ENCODE peak calls at places on chromosomes 2 and 18, in four cellular contexts. One of them, this sample, is unnamed.

GRCh38 chr18:13615432-13615861 is 110.9 kb downstream of the FAM210A start:
- DNase-seq in HepG2: no peak
- DNase-seq in SK-N-SH: no peak
- DNase-seq in HCT116: no peak
- DNase-seq in this sample: no peak

GRCh38 chr18:77234504-77235365 is 14.9 kb upstream of the GALR1 start:
- DNase-seq in HepG2: no peak
- DNase-seq in SK-N-SH: no peak
- DNase-seq in HCT116: no peak
- DNase-seq in this sample: no peak

GRCh38 chr2:64852771-64853241 is 136.4 kb upstream of the SLC1A4 start:
- DNase-seq in HepG2: no peak
- DNase-seq in SK-N-SH: no peak
- DNase-seq in HCT116: no peak
- DNase-seq in this sample: no peak

GRCh38 chr2:10355471-10356458 is 53.1 kb downstream of the HPCAL1 start:
- DNase-seq in HepG2: no peak
- DNase-seq in SK-N-SH: no peak
- DNase-seq in HCT116: no peak
- DNase-seq in this sample: no peak

GRCh38 chr2:46695283-46695682 is 215.9 kb downstream of the TMEM247 start:
- DNase-seq in HepG2: no peak
- DNase-seq in SK-N-SH: no peak
- DNase-seq in HCT116: no peak
- DNase-seq in this sample: no peak

GRCh38 chr2:16900405-16901025 is 234.9 kb upstream of the CYRIA start:
- DNase-seq in HepG2: peak
- DNase-seq in SK-N-SH: no peak
- DNase-seq in HCT116: peak
- DNase-seq in this sample: peak

GRCh38 chr18:32919799-32920198 is 147.0 kb upstream of the KLHL14 start:
- DNase-seq in HepG2: peak
- DNase-seq in SK-N-SH: peak
- DNase-seq in HCT116: no peak
- DNase-seq in this sample: no peak

GRCh38 chr2:72024451-72025175 is 123.0 kb downstream of the CYP26B1 start:
- DNase-seq in HepG2: no peak
- DNase-seq in SK-N-SH: no peak
- DNase-seq in HCT116: no peak
- DNase-seq in this sample: no peak

GRCh38 chr2:128313076-128313836 is 5.4 kb downstream of the HS6ST1 start:
- DNase-seq in HepG2: no peak
- DNase-seq in SK-N-SH: peak
- DNase-seq in HCT116: peak
- DNase-seq in this sample: no peak

GRCh38 chr18:52499646-52500045 is 159.6 kb downstream of the DCC start:
- DNase-seq in HepG2: peak
- DNase-seq in SK-N-SH: no peak
- DNase-seq in HCT116: no peak
- DNase-seq in this sample: no peak

GRCh38 chr2:12416600-12416999 is 300.1 kb upstream of the TRIB2 start:
- DNase-seq in HepG2: peak
- DNase-seq in SK-N-SH: no peak
- DNase-seq in HCT116: no peak
- DNase-seq in this sample: peak

GRCh38 chr18:59041819-59042476 is 97.7 kb upstream of the SEC11C start:
- DNase-seq in HepG2: no peak
- DNase-seq in SK-N-SH: no peak
- DNase-seq in HCT116: no peak
- DNase-seq in this sample: no peak

GRCh38 chr2:132715986-132716385 is 46.0 kb upstream of the LYPD1 start:
- DNase-seq in HepG2: no peak
- DNase-seq in SK-N-SH: no peak
- DNase-seq in HCT116: no peak
- DNase-seq in this sample: no peak

GRCh38 chr2:96538487-96539214 is 2.1 kb downstream of the ARID5A start:
- DNase-seq in HepG2: peak
- DNase-seq in SK-N-SH: no peak
- DNase-seq in HCT116: no peak
- DNase-seq in this sample: no peak
- TF ChIP-seq ELF1 in HepG2: no peak
- TF ChIP-seq ELF1 in SK-N-SH: no peak
- TF ChIP-seq ELF1 in HCT116: no peak
- TF ChIP-seq ELF1 in this sample: no peak

GRCh38 chr2:111896576-111896975 is 1.8 kb upstream of the MERTK start:
- DNase-seq in HepG2: no peak
- DNase-seq in SK-N-SH: no peak
- DNase-seq in HCT116: no peak
- DNase-seq in this sample: no peak

GRCh38 chr2:111896007-111896406 is 2.4 kb upstream of the MERTK start:
- DNase-seq in HepG2: no peak
- DNase-seq in SK-N-SH: no peak
- DNase-seq in HCT116: no peak
- DNase-seq in this sample: peak

GRCh38 chr2:111897630-111897923 is 830 bp upstream of the MERTK start:
- DNase-seq in HepG2: no peak
- DNase-seq in SK-N-SH: no peak
- DNase-seq in HCT116: no peak
- DNase-seq in this sample: no peak

GRCh38 chr2:111898703-111899514 is 502 bp downstream of the MERTK start:
- DNase-seq in HepG2: no peak
- DNase-seq in SK-N-SH: no peak
- DNase-seq in HCT116: no peak
- DNase-seq in this sample: no peak

DNA sequence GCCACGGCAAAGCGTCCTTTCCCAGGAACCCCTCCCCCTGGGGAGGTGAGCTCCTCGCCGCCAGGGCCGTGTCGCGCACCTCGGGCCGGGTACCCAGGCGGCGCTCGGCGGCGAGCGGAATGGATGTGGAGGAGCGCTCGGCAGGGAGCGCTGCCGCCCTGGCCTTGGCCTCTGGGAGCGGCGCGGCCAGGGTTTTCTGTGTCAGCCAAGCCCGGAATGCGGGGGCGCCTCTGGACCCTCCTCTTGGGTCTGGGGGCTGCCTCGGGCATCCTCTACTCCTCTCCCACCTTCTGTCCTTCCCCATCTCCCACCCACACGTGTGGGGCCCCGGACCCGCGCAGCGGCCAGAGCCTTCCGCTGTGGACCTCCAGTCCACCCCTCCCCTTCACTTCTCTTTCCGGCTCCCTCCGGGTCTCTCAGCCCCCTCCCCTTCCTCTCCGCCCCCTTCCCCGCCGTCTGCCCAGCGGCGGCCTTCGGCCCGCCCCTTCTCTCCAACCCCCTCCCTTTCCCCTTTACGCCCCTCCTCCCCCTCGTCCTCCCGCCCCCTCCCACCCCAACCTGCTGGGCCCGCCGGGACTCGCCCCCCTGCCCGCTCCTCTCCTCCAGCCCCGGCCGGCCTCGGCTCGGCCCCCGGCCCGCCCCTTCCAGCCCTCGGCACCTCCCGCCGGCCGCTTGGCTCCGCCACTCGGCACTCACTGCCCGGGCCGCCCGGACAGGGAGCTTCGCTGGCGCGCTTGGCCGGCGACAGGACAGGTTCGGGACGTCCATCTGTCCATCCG is at the start of gene MERTK:
- DNase-seq in HepG2: peak
- DNase-seq in SK-N-SH: peak
- DNase-seq in HCT116: peak
- DNase-seq in this sample: peak
- TF ChIP-seq ELF1 in HepG2: no peak
- TF ChIP-seq ELF1 in SK-N-SH: no peak
- TF ChIP-seq ELF1 in HCT116: no peak
- TF ChIP-seq ELF1 in this sample: no peak

GRCh38 chr2:176491172-176491904 is 222.1 kb downstream of the MTX2 start:
- DNase-seq in HepG2: no peak
- DNase-seq in SK-N-SH: peak
- DNase-seq in HCT116: no peak
- DNase-seq in this sample: peak
- TF ChIP-seq ELF1 in HepG2: no peak
- TF ChIP-seq ELF1 in SK-N-SH: no peak
- TF ChIP-seq ELF1 in HCT116: no peak
- TF ChIP-seq ELF1 in this sample: no peak

DNA sequence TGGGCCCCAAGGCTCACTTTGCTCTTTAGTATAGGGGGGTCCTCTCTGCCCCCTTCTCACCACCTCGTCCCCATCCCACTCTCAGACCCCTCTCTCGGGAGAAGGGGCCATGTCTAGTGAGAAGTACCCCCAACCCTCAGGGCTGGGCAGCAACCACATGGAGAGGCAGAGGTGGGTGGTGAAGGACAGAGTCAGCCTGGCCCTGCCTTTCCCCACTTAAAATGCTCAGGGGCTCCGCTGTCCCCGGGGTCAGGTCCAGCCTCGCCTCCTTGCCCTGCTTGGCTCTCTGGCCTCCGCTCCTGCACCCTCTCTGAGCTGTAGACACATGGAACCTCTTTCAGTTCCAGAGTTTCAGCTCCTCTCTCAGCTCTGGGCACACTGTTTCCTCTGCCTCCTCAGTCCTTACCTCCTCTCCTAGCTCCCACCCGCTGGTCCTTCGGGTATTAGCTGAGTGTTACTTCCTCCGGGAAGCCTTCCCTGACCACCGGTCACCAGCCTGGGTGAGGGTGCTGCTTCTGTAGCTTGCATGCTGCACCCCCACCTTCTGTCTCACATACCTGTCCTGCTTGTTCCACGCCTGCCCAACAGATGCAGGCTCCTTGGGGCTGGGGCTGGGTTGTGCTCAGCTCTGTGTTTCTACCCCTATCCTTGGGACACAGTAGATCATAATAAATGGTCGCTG is 79.5 kb upstream of the OTOF start:
- DNase-seq in HepG2: no peak
- DNase-seq in SK-N-SH: no peak
- DNase-seq in HCT116: no peak
- DNase-seq in this sample: no peak
- TF ChIP-seq ELF1 in HepG2: no peak
- TF ChIP-seq ELF1 in SK-N-SH: no peak
- TF ChIP-seq ELF1 in HCT116: no peak
- TF ChIP-seq ELF1 in this sample: no peak

This sample was measured in K562.